ENCODE peak calls at places on chromosomes 2 and 18, in five cellular contexts. One of them, this sample, is unnamed.

GRCh38 chr2:196607073-196607472 is 32.4 kb upstream of the CCDC150 start:
- DNase-seq in caudate nucleus: no peak
- DNase-seq in stimulated activated naive CD8-positive, alpha-beta T cell treated with anti-CD3 and anti-CD28 coated beads, Interleukin-15, Interleukin-2, amounts not matched to agents 100 U/mL and 50 U/mL, for 24 hours: no peak
- DNase-seq in astrocyte: no peak
- DNase-seq in fibroblast of mammary gland: no peak
- DNase-seq in this sample: no peak

GRCh38 chr2:182038579-182038978 is 52.9 kb downstream of the PPP1R1C start:
- DNase-seq in stimulated activated naive CD8-positive, alpha-beta T cell treated with anti-CD3 and anti-CD28 coated beads, Interleukin-15, Interleukin-2, amounts not matched to agents 100 U/mL and 50 U/mL, for 24 hours: no peak
- DNase-seq in fibroblast of mammary gland: peak
- DNase-seq in caudate nucleus: no peak
- DNase-seq in astrocyte: peak
- DNase-seq in this sample: peak

GRCh38 chr2:191150451-191151314 is at the start of gene STAT4:
- DNase-seq in caudate nucleus: no peak
- DNase-seq in fibroblast of mammary gland: peak
- DNase-seq in stimulated activated naive CD8-positive, alpha-beta T cell treated with anti-CD3 and anti-CD28 coated beads, Interleukin-15, Interleukin-2, amounts not matched to agents 100 U/mL and 50 U/mL, for 24 hours: peak
- DNase-seq in astrocyte: peak
- DNase-seq in this sample: peak

GRCh38 chr18:37565138-37565984 is at the start of gene CELF4:
- DNase-seq in stimulated activated naive CD8-positive, alpha-beta T cell treated with anti-CD3 and anti-CD28 coated beads, Interleukin-15, Interleukin-2, amounts not matched to agents 100 U/mL and 50 U/mL, for 24 hours: no peak
- DNase-seq in astrocyte: no peak
- DNase-seq in caudate nucleus: peak
- DNase-seq in fibroblast of mammary gland: peak
- DNase-seq in this sample: no peak

GRCh38 chr2:235506997-235507615 is 13.3 kb downstream of the AGAP1 start:
- DNase-seq in fibroblast of mammary gland: no peak
- DNase-seq in caudate nucleus: no peak
- DNase-seq in astrocyte: no peak
- DNase-seq in stimulated activated naive CD8-positive, alpha-beta T cell treated with anti-CD3 and anti-CD28 coated beads, Interleukin-15, Interleukin-2, amounts not matched to agents 100 U/mL and 50 U/mL, for 24 hours: no peak
- DNase-seq in this sample: no peak

GRCh38 chr2:239198221-239198620 is 202.6 kb downstream of the HDAC4 start:
- DNase-seq in astrocyte: no peak
- DNase-seq in fibroblast of mammary gland: no peak
- DNase-seq in caudate nucleus: no peak
- DNase-seq in stimulated activated naive CD8-positive, alpha-beta T cell treated with anti-CD3 and anti-CD28 coated beads, Interleukin-15, Interleukin-2, amounts not matched to agents 100 U/mL and 50 U/mL, for 24 hours: no peak
- DNase-seq in this sample: no peak

GRCh38 chr2:182543746-182544525 is 117.1 kb upstream of the PDE1A start:
- DNase-seq in astrocyte: no peak
- DNase-seq in fibroblast of mammary gland: no peak
- DNase-seq in stimulated activated naive CD8-positive, alpha-beta T cell treated with anti-CD3 and anti-CD28 coated beads, Interleukin-15, Interleukin-2, amounts not matched to agents 100 U/mL and 50 U/mL, for 24 hours: no peak
- DNase-seq in caudate nucleus: no peak
- DNase-seq in this sample: no peak

GRCh38 chr2:26658691-26659346 is 17.7 kb upstream of the CIB4 start:
- DNase-seq in caudate nucleus: no peak
- DNase-seq in stimulated activated naive CD8-positive, alpha-beta T cell treated with anti-CD3 and anti-CD28 coated beads, Interleukin-15, Interleukin-2, amounts not matched to agents 100 U/mL and 50 U/mL, for 24 hours: no peak
- DNase-seq in fibroblast of mammary gland: no peak
- DNase-seq in astrocyte: no peak
- DNase-seq in this sample: no peak

GRCh38 chr2:28276076-28276618 is 116.5 kb upstream of the FOSL2 start:
- DNase-seq in caudate nucleus: peak
- DNase-seq in astrocyte: peak
- DNase-seq in fibroblast of mammary gland: peak
- DNase-seq in stimulated activated naive CD8-positive, alpha-beta T cell treated with anti-CD3 and anti-CD28 coated beads, Interleukin-15, Interleukin-2, amounts not matched to agents 100 U/mL and 50 U/mL, for 24 hours: no peak
- DNase-seq in this sample: peak

GRCh38 chr2:26033270-26033768 is 565 bp upstream of the RAB10 start:
- DNase-seq in astrocyte: peak
- DNase-seq in stimulated activated naive CD8-positive, alpha-beta T cell treated with anti-CD3 and anti-CD28 coated beads, Interleukin-15, Interleukin-2, amounts not matched to agents 100 U/mL and 50 U/mL, for 24 hours: no peak
- DNase-seq in caudate nucleus: peak
- DNase-seq in fibroblast of mammary gland: peak
- DNase-seq in this sample: peak

GRCh38 chr18:25053484-25053883 is 298.5 kb downstream of the ZNF521 start:
- DNase-seq in fibroblast of mammary gland: peak
- DNase-seq in caudate nucleus: no peak
- DNase-seq in stimulated activated naive CD8-positive, alpha-beta T cell treated with anti-CD3 and anti-CD28 coated beads, Interleukin-15, Interleukin-2, amounts not matched to agents 100 U/mL and 50 U/mL, for 24 hours: no peak
- DNase-seq in astrocyte: no peak
- DNase-seq in this sample: no peak

GRCh38 chr2:239674101-239674980 is 273.5 kb upstream of the HDAC4 start:
- DNase-seq in astrocyte: no peak
- DNase-seq in fibroblast of mammary gland: no peak
- DNase-seq in stimulated activated naive CD8-positive, alpha-beta T cell treated with anti-CD3 and anti-CD28 coated beads, Interleukin-15, Interleukin-2, amounts not matched to agents 100 U/mL and 50 U/mL, for 24 hours: no peak
- DNase-seq in caudate nucleus: no peak
- DNase-seq in this sample: no peak

GRCh38 chr18:29418136-29418535 is 1241.2 kb upstream of the CDH2 start:
- DNase-seq in stimulated activated naive CD8-positive, alpha-beta T cell treated with anti-CD3 and anti-CD28 coated beads, Interleukin-15, Interleukin-2, amounts not matched to agents 100 U/mL and 50 U/mL, for 24 hours: no peak
- DNase-seq in caudate nucleus: no peak
- DNase-seq in astrocyte: peak
- DNase-seq in fibroblast of mammary gland: peak
- DNase-seq in this sample: peak

GRCh38 chr2:212381428-212382102 is 157.0 kb downstream of the ERBB4 start:
- DNase-seq in fibroblast of mammary gland: peak
- DNase-seq in caudate nucleus: no peak
- DNase-seq in astrocyte: no peak
- DNase-seq in stimulated activated naive CD8-positive, alpha-beta T cell treated with anti-CD3 and anti-CD28 coated beads, Interleukin-15, Interleukin-2, amounts not matched to agents 100 U/mL and 50 U/mL, for 24 hours: no peak
- DNase-seq in this sample: peak

GRCh38 chr2:227406177-227407031 is 18.7 kb upstream of the SCYGR1 start:
- DNase-seq in stimulated activated naive CD8-positive, alpha-beta T cell treated with anti-CD3 and anti-CD28 coated beads, Interleukin-15, Interleukin-2, amounts not matched to agents 100 U/mL and 50 U/mL, for 24 hours: no peak
- DNase-seq in astrocyte: peak
- DNase-seq in caudate nucleus: peak
- DNase-seq in fibroblast of mammary gland: peak
- DNase-seq in this sample: peak

GRCh38 chr2:171411791-171412483 is 21.9 kb downstream of the METTL8 start:
- DNase-seq in stimulated activated naive CD8-positive, alpha-beta T cell treated with anti-CD3 and anti-CD28 coated beads, Interleukin-15, Interleukin-2, amounts not matched to agents 100 U/mL and 50 U/mL, for 24 hours: no peak
- DNase-seq in astrocyte: no peak
- DNase-seq in caudate nucleus: no peak
- DNase-seq in fibroblast of mammary gland: peak
- DNase-seq in this sample: peak

GRCh38 chr2:238501311-238501710 is 74.6 kb downstream of the ASB1 start:
- DNase-seq in fibroblast of mammary gland: no peak
- DNase-seq in caudate nucleus: no peak
- DNase-seq in stimulated activated naive CD8-positive, alpha-beta T cell treated with anti-CD3 and anti-CD28 coated beads, Interleukin-15, Interleukin-2, amounts not matched to agents 100 U/mL and 50 U/mL, for 24 hours: no peak
- DNase-seq in astrocyte: no peak
- DNase-seq in this sample: no peak

GRCh38 chr2:67839668-67840067 is 223.1 kb downstream of the C1D start:
- DNase-seq in astrocyte: peak
- DNase-seq in stimulated activated naive CD8-positive, alpha-beta T cell treated with anti-CD3 and anti-CD28 coated beads, Interleukin-15, Interleukin-2, amounts not matched to agents 100 U/mL and 50 U/mL, for 24 hours: no peak
- DNase-seq in fibroblast of mammary gland: no peak
- DNase-seq in caudate nucleus: no peak
- DNase-seq in this sample: peak

GRCh38 chr2:22037274-22037673 is 913.5 kb downstream of the TDRD15 start:
- DNase-seq in caudate nucleus: no peak
- DNase-seq in astrocyte: no peak
- DNase-seq in stimulated activated naive CD8-positive, alpha-beta T cell treated with anti-CD3 and anti-CD28 coated beads, Interleukin-15, Interleukin-2, amounts not matched to agents 100 U/mL and 50 U/mL, for 24 hours: no peak
- DNase-seq in fibroblast of mammary gland: no peak
- DNase-seq in this sample: no peak

GRCh38 chr2:37600735-37601134 is 70.7 kb downstream of the CDC42EP3 start:
- DNase-seq in fibroblast of mammary gland: no peak
- DNase-seq in caudate nucleus: no peak
- DNase-seq in astrocyte: no peak
- DNase-seq in stimulated activated naive CD8-positive, alpha-beta T cell treated with anti-CD3 and anti-CD28 coated beads, Interleukin-15, Interleukin-2, amounts not matched to agents 100 U/mL and 50 U/mL, for 24 hours: no peak
- DNase-seq in this sample: no peak

GRCh38 chr18:6449213-6449612 is 34.5 kb upstream of the L3MBTL4 start:
- DNase-seq in caudate nucleus: no peak
- DNase-seq in astrocyte: no peak
- DNase-seq in stimulated activated naive CD8-positive, alpha-beta T cell treated with anti-CD3 and anti-CD28 coated beads, Interleukin-15, Interleukin-2, amounts not matched to agents 100 U/mL and 50 U/mL, for 24 hours: no peak
- DNase-seq in fibroblast of mammary gland: no peak
- DNase-seq in this sample: no peak